ENCODE peak calls at places on chromosomes 6 and 20, in four cellular contexts. G, V, C and T are unnamed samples.
A peak's percentile ranks its signal among the peaks of the same experiment; 100 is the strongest.

GRCh38 chr20:59788811-59789210 is 144.6 kb downstream of the SYCP2 start:
- DNase-seq in V (no peak), G (no peak), C (no peak), T (no peak)

GRCh38 chr6:6270948-6271347 is 49.5 kb downstream of the F13A1 start:
- DNase-seq in C (no peak), V (no peak), G (no peak), T (no peak)

GRCh38 chr6:29553268-29554057 is 6.1 kb downstream of the UBD start:
- DNase-seq in V (peak; percentile 6), C (peak; percentile 14), G (peak; percentile 82), T (no peak)

GRCh38 chr20:13412806-13413445 is 191.9 kb downstream of the ISM1 start:
- DNase-seq in C (no peak), G (no peak), V (no peak), T (no peak)

GRCh38 chr20:33490023-33490933 is at the start of gene CBFA2T2:
- DNase-seq in C (peak; percentile 66), V (no peak), G (no peak), T (peak; percentile 69)

GRCh38 chr6:74431873-74432272 is 735.9 kb downstream of the CD109 start:
- DNase-seq in C (no peak), V (no peak), G (no peak), T (no peak)

GRCh38 chr6:157155838-157156237 is 167.5 kb downstream of the TMEM242 start:
- DNase-seq in C (no peak), G (no peak), V (no peak), T (no peak)

GRCh38 chr6:141866731-141867502 is 265.8 kb upstream of the GJE1 start:
- DNase-seq in C (no peak), G (no peak), V (no peak), T (no peak)

GRCh38 chr20:64073476-64074183 is 5.7 kb downstream of the RGS19 start:
- DNase-seq in V (no peak), C (no peak), G (no peak), T (no peak)

GRCh38 chr6:37688088-37688850 is 9.4 kb downstream of the MDGA1 start:
- DNase-seq in G (no peak), V (no peak), C (no peak), T (no peak)

GRCh38 chr20:50992733-50993457 is 30.0 kb downstream of the KCNG1 start:
- DNase-seq in V (peak; percentile 30), C (no peak), G (no peak), T (no peak)

GRCh38 chr6:1739680-1740079 is 130.0 kb downstream of the FOXC1 start:
- DNase-seq in V (no peak), C (no peak), G (no peak), T (no peak)

GRCh38 chr6:125821825-125822281 is 31.1 kb downstream of the NCOA7 start:
- DNase-seq in V (no peak), C (no peak), G (no peak), T (no peak)

GRCh38 chr20:24586523-24586840 is 117.1 kb downstream of the SYNDIG1 start:
- DNase-seq in V (no peak), C (no peak), G (no peak), T (no peak)

GRCh38 chr6:170152989-170153388 is 137.9 kb downstream of the DLL1 start:
- DNase-seq in V (no peak), C (no peak), G (no peak), T (no peak)

GRCh38 chr6:149373511-149373910 is 26.6 kb upstream of the SUMO4 start:
- DNase-seq in V (no peak), G (no peak), C (no peak), T (no peak)

GRCh38 chr6:89023591-89024441 is 56.7 kb upstream of the PNRC1 start:
- DNase-seq in V (no peak), C (peak; percentile 26), G (no peak), T (no peak)

GRCh38 chr6:67016921-67017460 is 1310.0 kb upstream of the EYS start:
- DNase-seq in V (no peak), G (no peak), C (no peak), T (no peak)

GRCh38 chr20:831956-832355 is 1.6 kb upstream of the FAM110A start:
- DNase-seq in V (no peak), C (no peak), G (peak; percentile 41), T (no peak)

GRCh38 chr20:10671221-10671849 is 2.5 kb downstream of the JAG1 start:
- DNase-seq in V (no peak), C (peak; percentile 85), G (peak; percentile 87), T (peak; percentile 84)

GRCh38 chr6:33410711-33411631 is at the start of gene PHF1:
- DNase-seq in V (no peak), G (peak; percentile 95), C (peak; percentile 83), T (peak; percentile 85)

GRCh38 chr6:188821-189655 is 103.2 kb upstream of the DUSP22 start:
- DNase-seq in G (peak; percentile 92), V (peak; percentile 80), C (peak; percentile 88), T (peak; percentile 75)

GRCh38 chr6:152099816-152100618 is 292.5 kb downstream of the ESR1 start:
- DNase-seq in V (no peak), G (no peak), C (peak; percentile 40), T (no peak)

GRCh38 chr6:140663772-140664171 is 1289.3 kb upstream of the CITED2 start:
- DNase-seq in C (no peak), G (no peak), V (no peak), T (no peak)

GRCh38 chr6:21003780-21004541 is 469.7 kb downstream of the CDKAL1 start:
- DNase-seq in C (no peak), G (no peak), V (no peak), T (no peak)